ENCODE peak calls at places on chromosomes 3 and 15, in five cellular contexts. P, I, G, H and O are unnamed samples.

GRCh38 chr15:24760066-24760465 is 84.5 kb downstream of the NPAP1 start:
- DNase-seq in P (no peak), I (no peak), H (no peak), G (no peak), O (no peak)

GRCh38 chr3:17221529-17221928 is 336.8 kb downstream of the PLCL2 start:
- DNase-seq in H (no peak), G (no peak), P (no peak), I (no peak), O (no peak)

GRCh38 chr3:32432711-32433530 is 41.3 kb downstream of the CMTM7 start:
- DNase-seq in P (no peak), G (no peak), I (no peak), H (no peak), O (no peak)

GRCh38 chr3:24773798-24774197 is 279.1 kb upstream of the THRB start:
- DNase-seq in P (peak; percentile 77), G (peak; percentile 52), H (peak; percentile 72), I (peak; percentile 77), O (peak; percentile 79)

GRCh38 chr15:31214864-31215489 is 111.7 kb upstream of the KLF13 start:
- DNase-seq in P (no peak), G (no peak), I (no peak), H (no peak), O (no peak)

GRCh38 chr3:163185721-163186350 is 1689.2 kb downstream of the OTOL1 start:
- DNase-seq in G (no peak), H (no peak), I (no peak), P (no peak), O (no peak)

GRCh38 chr15:69723404-69724097 is 270.9 kb downstream of the RPLP1 start:
- DNase-seq in G (no peak), P (no peak), H (no peak), I (no peak), O (no peak)

GRCh38 chr15:27906802-27907201 is 192.3 kb downstream of the OCA2 start:
- DNase-seq in G (no peak), H (no peak), P (no peak), I (no peak), O (no peak)

GRCh38 chr3:16912400-16913263 is 27.9 kb downstream of the PLCL2 start:
- DNase-seq in P (no peak), H (no peak), G (no peak), I (no peak), O (no peak)

GRCh38 chr3:33889394-33890039 is 91.1 kb downstream of the PDCD6IP start:
- DNase-seq in I (no peak), H (no peak), G (peak; percentile 21), P (no peak), O (no peak)

GRCh38 chr3:63863150-63864007 is at the start of the genes ATXN7 and THOC7:
- DNase-seq in G (peak; percentile 52), H (peak; percentile 57), I (peak; percentile 82), P (peak; percentile 64), O (peak; percentile 82)

GRCh38 chr15:68412218-68412617 is 19.7 kb downstream of the ITGA11 start:
- DNase-seq in H (no peak), P (no peak), G (no peak), I (no peak), O (no peak)

GRCh38 chr15:25182736-25183445 is 228.1 kb downstream of the SNRPN start:
- DNase-seq in G (no peak), H (no peak), P (no peak), I (no peak), O (peak; percentile 7)

GRCh38 chr3:126679831-126680677 is 24.0 kb upstream of the CHCHD6 start:
- DNase-seq in I (no peak), H (no peak), G (no peak), P (no peak), O (no peak)

GRCh38 chr3:182492536-182492935 is 300.8 kb upstream of the ATP11B start:
- DNase-seq in I (no peak), G (no peak), H (no peak), P (no peak), O (no peak)
- TF ChIP-seq CTCF in I (no peak), G (no peak), H (no peak), P (no peak), O (no peak)

GRCh38 chr3:96330795-96331194 is 483.6 kb upstream of the EPHA6 start:
- DNase-seq in G (no peak), H (no peak), I (no peak), P (no peak), O (no peak)

GRCh38 chr3:96334779-96335178 is 479.6 kb upstream of the EPHA6 start:
- DNase-seq in H (no peak), G (no peak), I (no peak), P (no peak), O (no peak)

DNA sequence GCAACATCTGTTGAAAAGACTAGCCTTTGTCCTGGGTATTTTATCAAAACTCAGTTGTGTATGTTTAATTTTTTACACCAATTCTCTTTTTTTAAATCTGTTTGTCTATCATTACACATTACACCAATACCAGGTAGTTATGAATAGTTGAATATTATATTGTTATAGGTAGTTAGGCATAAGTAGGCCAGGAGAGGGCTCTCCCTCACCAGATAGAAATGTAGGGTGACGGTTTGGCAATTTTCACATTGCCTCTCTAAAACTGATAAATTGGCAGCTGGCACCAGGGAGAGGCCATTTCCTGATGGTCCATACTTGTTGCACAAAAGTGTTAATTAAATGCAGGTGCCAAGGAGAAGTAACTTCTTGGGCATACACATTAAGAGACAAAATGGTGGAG is 483.1 kb upstream of the EPHA6 start:
- DNase-seq in I (no peak), H (peak; percentile 0), P (no peak), G (no peak), O (no peak)
- TF ChIP-seq CTCF in I (no peak), H (no peak), P (no peak), G (peak; percentile 47), O (peak; percentile 23)

GRCh38 chr3:187992609-187993008 is 161.3 kb upstream of the LPP start:
- DNase-seq in I (no peak), G (no peak), H (no peak), P (no peak), O (no peak)
- TF ChIP-seq CTCF in I (no peak), G (no peak), H (no peak), P (no peak), O (no peak)

DNA sequence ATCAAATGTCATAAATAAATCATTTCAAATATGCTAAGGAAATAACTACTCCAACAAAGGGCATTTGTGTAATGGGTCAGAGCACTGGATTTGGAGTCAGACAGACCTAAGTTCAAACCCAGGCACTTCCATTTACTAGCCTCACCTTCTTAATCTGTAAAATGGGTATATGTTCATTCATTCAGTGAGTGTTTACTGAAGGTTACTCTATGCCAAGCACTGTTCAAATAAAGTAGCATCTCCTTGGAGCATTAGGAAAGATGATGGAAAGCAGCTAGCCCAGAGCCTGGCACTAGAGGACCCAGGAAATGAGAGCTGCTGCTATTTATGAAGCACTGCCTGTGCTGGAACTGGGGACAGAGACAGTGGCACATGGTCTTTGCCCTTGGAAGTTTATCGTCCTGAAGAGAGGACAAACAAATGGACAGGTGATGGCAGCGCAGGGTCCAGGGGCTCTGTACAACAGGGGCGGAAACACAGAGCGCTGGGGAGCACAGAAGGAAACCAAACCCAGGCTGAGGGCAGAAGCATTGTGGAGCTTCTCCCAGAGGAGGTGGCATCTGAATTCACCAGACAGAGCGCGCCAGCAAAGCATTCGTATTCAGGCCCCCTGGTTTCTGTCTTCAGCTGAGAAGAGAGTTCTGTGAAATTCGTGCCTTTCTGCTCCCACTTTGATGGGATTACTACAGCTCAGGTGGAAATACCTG is 19.0 kb downstream of the TM4SF4 start:
- DNase-seq in I (no peak), G (no peak), H (no peak), P (no peak), O (no peak)
- TF ChIP-seq CTCF in I (no peak), G (no peak), H (no peak), P (no peak), O (no peak)

GRCh38 chr15:39595621-39596221 is 14.8 kb downstream of the THBS1 start:
- DNase-seq in I (no peak), H (peak; percentile 27), P (no peak), G (no peak), O (no peak)

GRCh38 chr15:39593071-39594055 is 12.5 kb downstream of the THBS1 start:
- DNase-seq in G (no peak), P (no peak), H (peak; percentile 12), I (no peak), O (no peak)

GRCh38 chr15:39594764-39595620 is 14.1 kb downstream of the THBS1 start:
- DNase-seq in P (no peak), I (no peak), G (no peak), H (peak; percentile 41), O (no peak)

GRCh38 chr15:39592500-39592899 is 11.6 kb downstream of the THBS1 start:
- DNase-seq in P (no peak), H (peak; percentile 12), G (no peak), I (no peak), O (no peak)

DNA sequence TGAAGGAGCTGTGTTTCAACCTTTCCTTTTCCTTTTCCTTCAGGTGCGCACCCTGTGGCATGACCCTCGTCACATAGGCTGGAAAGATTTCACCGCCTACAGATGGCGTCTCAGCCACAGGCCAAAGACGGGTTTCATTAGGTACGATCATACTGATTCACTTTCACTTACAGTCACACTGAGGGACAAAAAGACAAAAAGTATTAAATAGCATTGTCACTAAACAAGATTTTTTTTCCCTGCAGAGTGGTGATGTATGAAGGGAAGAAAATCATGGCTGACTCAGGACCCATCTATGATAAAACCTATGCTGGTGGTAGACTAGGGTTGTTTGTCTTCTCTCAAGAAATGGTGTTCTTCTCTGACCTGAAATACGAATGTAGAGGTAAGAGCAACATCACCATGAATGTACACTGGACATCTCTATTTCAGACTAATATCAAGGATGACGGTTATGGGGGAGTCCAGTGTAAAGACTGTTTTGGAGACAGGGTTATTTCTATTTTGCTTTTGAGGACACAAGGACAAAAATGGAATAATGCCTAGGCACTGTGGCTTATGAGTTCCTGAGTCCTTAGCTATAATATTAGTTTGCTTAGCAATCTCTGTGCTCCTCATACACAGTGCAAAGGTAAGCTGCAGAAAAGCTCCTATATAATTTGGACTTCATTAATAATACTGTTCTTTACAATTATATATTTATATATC is 13.3 kb downstream of the THBS1 start:
- DNase-seq in I (no peak), H (peak; percentile 15), G (no peak), P (no peak), O (no peak)
- TF ChIP-seq CTCF in I (no peak), H (no peak), G (no peak), P (no peak), O (no peak)

DNA sequence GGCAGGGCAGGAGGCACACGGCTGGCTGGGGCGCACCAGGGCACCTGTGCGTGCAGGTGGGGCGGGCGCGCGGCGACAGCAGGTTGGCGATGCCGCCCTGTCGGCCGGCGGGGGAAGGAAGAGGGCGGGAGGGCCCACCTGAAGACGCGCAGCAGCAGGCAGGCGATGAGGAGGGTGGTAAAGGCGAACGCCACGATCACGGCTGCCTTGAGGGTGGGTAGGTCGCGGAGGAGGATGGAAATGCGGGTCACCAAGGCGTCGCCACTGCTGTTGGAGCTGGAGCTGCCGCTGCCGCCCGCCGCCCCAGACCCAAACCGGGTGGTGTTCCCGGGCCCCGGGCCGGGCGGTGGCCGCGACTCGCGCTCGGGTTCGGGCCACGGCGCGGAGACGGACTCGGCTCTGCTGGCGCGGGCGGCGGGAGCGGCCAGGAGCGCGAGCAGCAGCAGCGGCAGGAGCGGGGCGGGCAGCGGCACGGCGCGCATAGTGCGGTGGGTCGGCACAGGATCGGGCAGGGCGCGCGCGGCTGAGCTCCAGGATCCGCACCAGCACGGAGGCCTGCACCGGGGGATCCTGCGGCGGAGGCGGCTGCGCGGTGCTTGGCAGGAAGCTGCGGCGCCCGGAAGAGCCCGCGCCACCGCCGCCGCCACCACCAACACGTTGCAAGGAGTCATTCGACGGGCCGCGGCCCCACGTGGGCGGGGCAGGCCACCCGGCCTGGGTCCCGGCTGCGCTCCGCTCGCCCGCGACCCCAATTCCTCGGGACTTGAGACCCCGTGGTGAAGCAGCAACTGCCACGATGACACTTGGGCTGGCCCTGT is at the start of gene FAM174B:
- DNase-seq in I (peak; percentile 81), H (no peak), G (no peak), P (peak; percentile 65), O (peak; percentile 71)
- TF ChIP-seq CTCF in I (no peak), H (no peak), G (no peak), P (no peak), O (no peak)

GRCh38 chr3:98817546-98817945 is 54.4 kb downstream of the ST3GAL6 start:
- DNase-seq in H (peak; percentile 67), P (no peak), I (no peak), G (no peak), O (no peak)
- TF ChIP-seq CTCF in H (peak; percentile 53), P (peak; percentile 84), I (peak; percentile 71), G (peak; percentile 34), O (peak; percentile 89)